ENCODE peak calls at places on chromosomes 13 and 19, in nine cellular contexts. H, N, A, U, Y, R, B, G and C are unnamed samples.

GRCh38 chr19:29872224-29872731 is 60.5 kb downstream of the CCNE1 start:
- DNase-seq in Y (peak), H (no peak), N (peak), B (no peak), U (no peak), G (no peak), R (no peak), A (no peak), C (no peak)

GRCh38 chr13:95275322-95276118 is 25.7 kb downstream of the ABCC4 start:
- DNase-seq in U (no peak), R (no peak), B (no peak), G (no peak), H (no peak), Y (no peak), N (peak), A (no peak), C (no peak)

GRCh38 chr19:5207806-5208205 is 132.8 kb downstream of the PTPRS start:
- DNase-seq in N (no peak), U (no peak), R (no peak), Y (no peak), G (no peak), A (no peak), H (no peak), B (no peak), C (no peak)

GRCh38 chr13:38899581-38899980 is 91.0 kb downstream of the STOML3 start:
- DNase-seq in N (no peak), U (no peak), R (no peak), Y (no peak), H (no peak), G (no peak), A (no peak), B (no peak), C (no peak)

GRCh38 chr13:44393391-44393790 is 19.8 kb downstream of the SERP2 start:
- DNase-seq in R (no peak), G (no peak), B (no peak), N (no peak), Y (no peak), A (peak), H (no peak), U (no peak), C (no peak)

GRCh38 chr19:55165952-55166529 is 372 bp downstream of the DNAAF3 start:
- DNase-seq in Y (peak), B (peak), R (peak), U (peak), G (peak), N (peak), H (peak), A (peak), C (no peak)

GRCh38 chr19:20423381-20424207 is 142.0 kb downstream of the ZNF737 start:
- DNase-seq in R (peak), B (peak), U (peak), G (peak), Y (peak), A (peak), H (no peak), N (peak), C (peak)

GRCh38 chr19:47405197-47405550 is 14.2 kb downstream of the MEIS3 start:
- DNase-seq in U (no peak), Y (no peak), R (no peak), G (no peak), B (no peak), N (no peak), H (no peak), A (no peak), C (no peak)

GRCh38 chr19:46745521-46746280 is at the start of gene FKRP:
- DNase-seq in Y (no peak), B (no peak), H (no peak), N (no peak), R (no peak), A (no peak), G (peak), U (no peak), C (no peak)

GRCh38 chr13:31767175-31767900 is 28.0 kb downstream of the RXFP2 start:
- DNase-seq in Y (no peak), A (no peak), B (peak), R (peak), U (peak), G (no peak), N (peak), H (peak), C (peak)

GRCh38 chr19:40392894-40393517 is 3.0 kb upstream of the HIPK4 start:
- DNase-seq in U (no peak), A (peak), H (peak), G (peak), Y (no peak), B (no peak), N (peak), R (peak), C (no peak)

GRCh38 chr13:76799696-76800095 is 86.5 kb downstream of the KCTD12 start:
- DNase-seq in A (no peak), Y (no peak), G (no peak), R (peak), B (no peak), N (peak), U (no peak), H (no peak), C (no peak)

GRCh38 chr13:101514695-101515275 is 62.3 kb downstream of the ITGBL1 start:
- DNase-seq in R (peak), G (peak), B (peak), N (peak), U (peak), Y (peak), A (peak), H (peak), C (no peak)

GRCh38 chr13:97583884-97584497 is 150.0 kb downstream of the RAP2A start:
- DNase-seq in U (no peak), G (no peak), Y (no peak), H (no peak), B (no peak), R (no peak), A (no peak), N (no peak), C (no peak)

GRCh38 chr19:39139305-39140194 is 14.0 kb downstream of the PAK4 start:
- DNase-seq in Y (no peak), N (no peak), R (no peak), A (peak), H (no peak), B (no peak), G (no peak), U (no peak), C (no peak)

GRCh38 chr19:518292-519231 is 11.3 kb downstream of the TPGS1 start:
- DNase-seq in Y (peak), H (no peak), G (no peak), B (peak), U (no peak), N (no peak), A (no peak), R (no peak), C (no peak)

GRCh38 chr19:42313096-42313839 is at the start of gene TMEM145:
- DNase-seq in N (no peak), G (peak), H (peak), Y (peak), B (peak), U (no peak), R (peak), A (peak), C (no peak)

GRCh38 chr13:95020298-95020987 is 280.8 kb downstream of the ABCC4 start:
- DNase-seq in G (no peak), A (no peak), U (peak), B (no peak), Y (no peak), N (peak), H (no peak), R (peak), C (no peak)

GRCh38 chr19:11381535-11382369 is 2.4 kb downstream of the EPOR start:
- DNase-seq in Y (peak), R (peak), H (peak), B (peak), U (peak), G (peak), N (peak), A (peak), C (no peak)

GRCh38 chr19:43534811-43535761 is 2.1 kb downstream of the ZNF575 start:
- DNase-seq in G (peak), A (peak), N (peak), H (no peak), R (no peak), Y (peak), B (peak), U (peak), C (no peak)

GRCh38 chr13:26050568-26051230 is 1.1 kb downstream of the SHISA2 start:
- DNase-seq in H (no peak), B (no peak), N (no peak), R (peak), U (no peak), G (no peak), Y (peak), A (no peak), C (no peak)

GRCh38 chr19:34519602-34520001 is 38.0 kb downstream of the WTIP start:
- DNase-seq in A (no peak), H (no peak), B (no peak), Y (no peak), R (no peak), U (no peak), G (no peak), N (no peak), C (no peak)

GRCh38 chr19:16928916-16929315 is 40.1 kb downstream of the F2RL3 start:
- DNase-seq in B (no peak), R (no peak), G (no peak), H (no peak), N (no peak), A (no peak), Y (no peak), U (no peak), C (no peak)

GRCh38 chr19:54420383-54421168 is 5.3 kb downstream of the TTYH1 start:
- DNase-seq in B (no peak), A (peak), N (no peak), G (peak), R (no peak), Y (no peak), H (no peak), U (peak), C (no peak)

GRCh38 chr19:30008169-30008568 is 66.1 kb downstream of the URI1 start:
- DNase-seq in H (no peak), Y (no peak), B (no peak), G (no peak), N (no peak), A (no peak), U (no peak), R (no peak), C (no peak)

GRCh38 chr19:29943615-29944014 is 1.6 kb downstream of the URI1 start:
- DNase-seq in Y (no peak), A (no peak), H (no peak), U (no peak), N (no peak), R (no peak), B (no peak), G (no peak), C (no peak)

GRCh38 chr19:15252398-15253018 is 20.3 kb upstream of the EPHX3 start:
- DNase-seq in R (no peak), H (no peak), N (no peak), B (peak), G (no peak), A (no peak), Y (peak), U (peak), C (peak)

GRCh38 chr13:27822873-27823311 is 30.6 kb downstream of the GSX1 start:
- DNase-seq in A (no peak), B (no peak), Y (no peak), N (no peak), G (no peak), R (peak), H (no peak), U (no peak), C (no peak)

GRCh38 chr19:14368011-14368513 is 13.2 kb upstream of the ADGRE5 start:
- DNase-seq in Y (peak), N (no peak), A (no peak), B (no peak), G (no peak), H (no peak), U (no peak), R (no peak), C (no peak)

GRCh38 chr19:5338661-5339469 is 1.7 kb downstream of the PTPRS start:
- DNase-seq in N (no peak), G (no peak), A (no peak), B (no peak), R (no peak), U (no peak), H (no peak), Y (no peak), C (no peak)

GRCh38 chr13:22235285-22235949 is 564.5 kb downstream of the FGF9 start:
- DNase-seq in N (peak), G (peak), U (no peak), R (no peak), Y (peak), B (peak), H (no peak), A (no peak), C (no peak)

GRCh38 chr13:97119899-97120745 is 102.0 kb upstream of the MBNL2 start:
- DNase-seq in H (no peak), A (no peak), G (no peak), N (peak), B (peak), Y (peak), U (peak), R (peak), C (no peak)

GRCh38 chr19:1814391-1814790 is 2.3 kb upstream of the ATP8B3 start:
- DNase-seq in U (no peak), Y (no peak), B (no peak), G (no peak), A (no peak), H (no peak), R (no peak), N (no peak), C (no peak)

GRCh38 chr19:1813837-1814217 is 1.8 kb upstream of the ATP8B3 start:
- DNase-seq in A (no peak), Y (no peak), G (no peak), H (no peak), R (no peak), N (no peak), B (no peak), U (no peak), C (no peak)

GRCh38 chr19:1812426-1813196 is 535 bp upstream of the ATP8B3 start:
- DNase-seq in N (peak), U (peak), Y (peak), G (peak), A (peak), R (peak), H (peak), B (peak), C (peak)

GRCh38 chr19:1811942-1812425 is at the start of gene ATP8B3:
- DNase-seq in U (no peak), Y (no peak), N (no peak), B (no peak), R (no peak), H (peak), A (no peak), G (peak), C (no peak)

DNA sequence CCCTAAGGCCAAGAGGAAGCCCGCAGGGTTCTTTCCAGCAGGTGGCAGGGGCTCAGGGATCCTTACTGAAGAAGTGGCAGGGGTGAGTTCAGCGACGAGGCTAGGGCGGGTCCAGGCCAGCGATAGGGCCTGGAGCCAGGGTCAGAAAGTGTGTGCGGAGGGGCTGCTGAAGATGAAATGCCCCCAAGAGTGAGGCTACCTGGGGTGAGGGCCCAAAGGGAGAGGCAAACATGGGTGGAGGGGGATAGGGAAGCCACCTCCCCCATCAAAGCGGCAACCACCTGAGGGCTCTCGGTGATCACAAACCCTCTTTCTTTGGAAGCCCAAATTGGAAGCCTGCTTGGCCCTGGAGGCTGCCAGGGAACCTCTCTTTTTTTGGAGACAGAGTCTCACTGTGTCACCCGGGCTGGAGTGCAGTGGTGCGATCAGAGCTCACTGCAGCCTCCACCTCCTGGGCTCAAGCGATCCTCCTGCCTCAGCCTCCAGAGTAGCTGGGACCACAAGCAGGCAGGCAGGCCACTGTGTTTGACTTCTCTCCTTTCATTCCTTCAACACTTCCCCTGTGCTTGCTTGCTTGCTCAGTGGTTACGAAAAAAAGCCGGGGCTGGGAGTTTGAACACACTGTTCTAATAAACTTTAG is 1.2 kb upstream of the ATP8B3 start:
- DNase-seq in R (no peak), N (no peak), Y (no peak), G (no peak), B (no peak), H (no peak), A (no peak), U (no peak), C (no peak)
- TF ChIP-seq CTCF in R (no peak), N (no peak), Y (peak), G (no peak), B (no peak), H (no peak), A (no peak), U (no peak), C (no peak)

GRCh38 chr13:41059896-41060722 is 1.2 kb upstream of the WBP4 start:
- DNase-seq in N (peak), Y (peak), H (peak), G (peak), U (peak), R (peak), A (peak), B (peak), C (peak)
- TF ChIP-seq CTCF in N (peak), Y (peak), H (peak), G (no peak), U (peak), R (no peak), A (no peak), B (peak), C (peak)

DNA sequence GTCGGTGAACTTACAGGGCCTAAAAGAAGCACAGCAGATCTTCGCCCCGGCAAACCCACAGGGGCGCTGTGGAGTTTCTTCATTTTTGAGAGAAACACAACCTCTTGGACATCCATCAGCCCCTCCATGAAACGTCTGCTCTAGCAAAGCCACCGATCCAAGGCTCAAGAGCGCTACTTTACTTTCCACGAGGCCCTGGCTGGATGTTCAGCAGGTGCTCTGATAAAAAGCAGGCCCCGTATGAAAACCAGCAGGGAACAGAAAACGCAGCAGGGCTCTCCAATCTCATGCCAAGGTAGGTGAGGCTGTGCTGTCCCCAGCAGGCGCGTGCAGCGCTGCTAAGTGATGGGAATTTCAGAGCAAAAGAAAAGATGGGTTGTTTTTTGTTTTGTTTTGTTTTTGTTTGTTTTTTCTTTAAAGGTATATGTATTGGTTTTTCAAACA is 86.7 kb downstream of the IRS2 start:
- DNase-seq in H (no peak), G (no peak), Y (no peak), B (no peak), U (no peak), R (no peak), N (no peak), A (no peak), C (no peak)
- TF ChIP-seq CTCF in H (no peak), G (no peak), Y (no peak), B (no peak), U (no peak), R (no peak), N (no peak), A (no peak), C (no peak)

GRCh38 chr13:114017028-114017630 is 43.3 kb upstream of the C13orf46 start:
- DNase-seq in A (no peak), H (no peak), N (no peak), B (peak), Y (peak), U (peak), G (no peak), R (no peak), C (no peak)
- TF ChIP-seq CTCF in A (no peak), H (no peak), N (no peak), B (peak), Y (no peak), U (peak), G (no peak), R (no peak), C (peak)

DNA sequence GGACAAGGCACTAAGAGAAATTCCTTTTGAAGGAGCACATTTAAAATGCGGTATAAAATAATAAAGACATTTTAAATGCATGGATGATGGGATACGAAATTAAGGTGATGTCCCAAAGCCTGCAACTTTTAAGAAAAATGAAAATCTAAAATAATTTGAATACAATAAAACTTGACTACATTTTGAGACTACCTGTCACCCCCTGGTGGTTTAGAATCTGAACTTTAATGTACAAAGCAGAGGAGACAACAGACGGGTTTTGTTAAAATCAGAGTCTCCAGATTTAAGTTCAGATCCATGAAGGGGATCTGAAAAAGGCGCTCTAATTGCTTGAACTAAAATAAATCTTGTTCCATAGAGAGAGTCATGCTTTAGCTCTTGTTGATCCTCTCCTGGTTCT is 1129.3 kb upstream of the PCDH20 start:
- DNase-seq in H (no peak), R (no peak), A (no peak), U (no peak), N (no peak), B (no peak), G (no peak), Y (no peak), C (no peak)
- TF ChIP-seq CTCF in H (no peak), R (no peak), A (no peak), U (peak), N (no peak), B (no peak), G (no peak), Y (no peak), C (no peak)

DNA sequence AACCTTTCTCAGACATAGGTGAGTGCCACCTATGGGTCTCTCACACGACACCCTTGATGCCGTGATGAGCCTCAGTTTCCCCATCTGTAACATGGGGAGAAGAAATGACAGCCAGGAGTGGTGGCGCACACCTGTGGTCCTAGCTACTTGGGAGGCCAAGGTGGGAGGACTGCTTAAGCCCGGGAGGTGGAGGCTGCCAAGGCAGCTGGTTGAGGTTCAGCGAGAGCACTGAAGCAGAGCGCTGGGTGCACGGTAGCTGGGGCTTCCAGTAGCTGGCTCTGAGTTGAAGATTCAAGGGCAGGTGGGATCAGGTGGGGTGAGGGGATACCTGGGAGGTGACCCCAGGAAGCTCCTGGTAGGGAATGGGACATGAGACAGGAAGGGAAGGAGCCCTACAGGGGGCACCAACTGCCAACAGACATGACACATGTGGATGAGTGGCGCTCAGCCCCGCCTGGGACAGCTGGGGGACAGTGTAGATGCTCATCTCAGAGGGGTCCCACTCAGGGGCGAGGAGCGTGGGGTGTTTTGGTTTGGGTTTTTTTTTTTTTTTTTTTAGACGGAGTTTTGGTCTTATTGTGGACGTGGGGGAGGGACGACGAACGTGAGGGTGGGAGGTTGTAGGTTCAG is 6.5 kb upstream of the SSBP4 start:
- DNase-seq in U (no peak), A (no peak), G (no peak), H (no peak), Y (no peak), R (no peak), B (no peak), N (no peak), C (no peak)
- TF ChIP-seq CTCF in U (peak), A (no peak), G (no peak), H (no peak), Y (no peak), R (no peak), B (no peak), N (no peak), C (no peak)